ENCODE peak calls at places on chromosomes 11 and 22, in nine cellular contexts. A, Q, H, E, R, F, I, Z and U are unnamed samples.

GRCh38 chr11:57792870-57793269 is 31.3 kb downstream of the CTNND1 start:
- DNase-seq in A (no peak), Q (no peak), H (no peak), E (no peak), R (no peak), F (no peak), I (no peak), Z (no peak), U (no peak)

GRCh38 chr22:27879923-27880322 is 39.1 kb downstream of the PITPNB start:
- DNase-seq in A (peak), Q (no peak), H (no peak), E (peak), R (peak), F (no peak), I (no peak), Z (no peak), U (no peak)

GRCh38 chr11:6611092-6612007 is 666 bp downstream of the TAF10 start:
- DNase-seq in A (no peak), Q (no peak), H (no peak), E (no peak), R (peak), F (no peak), I (peak), Z (no peak), U (peak)

GRCh38 chr11:67370351-67371076 is 2.9 kb downstream of the CLCF1 start:
- DNase-seq in A (no peak), Q (no peak), H (peak), E (no peak), R (peak), F (no peak), I (no peak), Z (no peak), U (no peak)

GRCh38 chr11:11782532-11783110 is 59.2 kb upstream of the USP47 start:
- DNase-seq in A (no peak), Q (no peak), H (no peak), E (no peak), R (no peak), F (no peak), I (no peak), Z (no peak), U (no peak)

GRCh38 chr22:19886605-19887250 is 32.1 kb upstream of the GNB1L start:
- DNase-seq in A (peak), Q (no peak), H (no peak), E (peak), R (no peak), F (peak), I (no peak), Z (no peak), U (no peak)

GRCh38 chr11:58494096-58494495 is 13.8 kb downstream of the OR5B21 start:
- DNase-seq in A (no peak), Q (no peak), H (no peak), E (no peak), R (no peak), F (no peak), I (no peak), Z (no peak), U (no peak)

GRCh38 chr22:31891366-31892079 is 52.8 kb upstream of the YWHAH start:
- DNase-seq in A (no peak), Q (no peak), H (no peak), E (no peak), R (peak), F (no peak), I (no peak), Z (no peak), U (no peak)

GRCh38 chr22:46976130-46976529 is 213.7 kb downstream of the TBC1D22A start:
- DNase-seq in A (no peak), Q (no peak), H (no peak), E (no peak), R (no peak), F (no peak), I (no peak), Z (no peak), U (no peak)

GRCh38 chr22:30424471-30425326 is 869 bp upstream of the MTFP1 start:
- DNase-seq in A (no peak), Q (no peak), H (no peak), E (no peak), R (peak), F (no peak), I (no peak), Z (no peak), U (no peak)

GRCh38 chr22:20507253-20508066 is at the start of gene MED15:
- DNase-seq in A (peak), Q (peak), H (peak), E (peak), R (peak), F (peak), I (peak), Z (peak), U (peak)

GRCh38 chr11:84091212-84091986 is 805.2 kb upstream of the CCDC90B start:
- DNase-seq in A (peak), Q (no peak), H (no peak), E (no peak), R (no peak), F (no peak), I (no peak), Z (peak), U (no peak)

GRCh38 chr11:68689737-68690625 is 5.6 kb downstream of the GAL start:
- DNase-seq in A (no peak), Q (no peak), H (no peak), E (no peak), R (no peak), F (no peak), I (no peak), Z (no peak), U (no peak)

GRCh38 chr11:8959546-8960166 is 4.6 kb downstream of the TMEM9B start:
- DNase-seq in A (peak), Q (peak), H (peak), E (peak), R (peak), F (peak), I (no peak), Z (no peak), U (no peak)

GRCh38 chr11:69317401-69318092 is 23.6 kb downstream of the MYEOV start:
- DNase-seq in A (no peak), Q (no peak), H (no peak), E (peak), R (no peak), F (no peak), I (no peak), Z (no peak), U (no peak)

GRCh38 chr22:26617251-26618199 is at the start of gene CRYBB1:
- DNase-seq in A (no peak), Q (no peak), H (no peak), E (peak), R (peak), F (no peak), I (no peak), Z (peak), U (no peak)

GRCh38 chr22:40808018-40808841 is 10.9 kb downstream of the SLC25A17 start:
- DNase-seq in A (no peak), Q (no peak), H (no peak), E (no peak), R (no peak), F (no peak), I (no peak), Z (no peak), U (no peak)

GRCh38 chr11:88704505-88704904 is 361.3 kb downstream of the GRM5 start:
- DNase-seq in A (no peak), Q (no peak), H (no peak), E (peak), R (peak), F (no peak), I (no peak), Z (no peak), U (no peak)

GRCh38 chr11:5933116-5933515 is 8.9 kb upstream of the OR56A3 start:
- DNase-seq in A (no peak), Q (no peak), H (no peak), E (no peak), R (no peak), F (no peak), I (no peak), Z (no peak), U (no peak)

GRCh38 chr11:115580927-115581680 is 76.9 kb upstream of the CADM1 start:
- DNase-seq in A (peak), Q (no peak), H (no peak), E (no peak), R (peak), F (no peak), I (no peak), Z (no peak), U (no peak)

GRCh38 chr11:73334244-73335203 is 26.4 kb downstream of the ARHGEF17 start:
- DNase-seq in A (peak), Q (no peak), H (no peak), E (peak), R (peak), F (no peak), I (no peak), Z (peak), U (no peak)

GRCh38 chr11:86519064-86519911 is 144.6 kb downstream of the CCDC81 start:
- DNase-seq in A (no peak), Q (no peak), H (peak), E (peak), R (peak), F (peak), I (no peak), Z (no peak), U (no peak)

GRCh38 chr11:2755071-2755470 is 55.3 kb upstream of the KCNQ1OT1 start:
- DNase-seq in A (no peak), Q (no peak), H (no peak), E (no peak), R (no peak), F (no peak), I (no peak), Z (no peak), U (no peak)

GRCh38 chr11:122137081-122137793 is 21.2 kb upstream of the BLID start:
- DNase-seq in A (no peak), Q (no peak), H (peak), E (peak), R (no peak), F (peak), I (no peak), Z (no peak), U (no peak)

GRCh38 chr11:47130541-47130940 is 46.1 kb downstream of the ARFGAP2 start:
- DNase-seq in A (no peak), Q (no peak), H (no peak), E (no peak), R (peak), F (no peak), I (no peak), Z (no peak), U (no peak)

GRCh38 chr11:20854214-20854613 is 184.8 kb downstream of the NELL1 start:
- DNase-seq in A (no peak), Q (no peak), H (no peak), E (no peak), R (peak), F (no peak), I (no peak), Z (no peak), U (no peak)

GRCh38 chr11:3347127-3347526 is 31.8 kb downstream of the ZNF195 start:
- DNase-seq in A (no peak), Q (no peak), H (no peak), E (no peak), R (no peak), F (no peak), I (no peak), Z (no peak), U (no peak)

GRCh38 chr11:43359432-43359818 is 705 bp downstream of the TTC17 start:
- DNase-seq in A (peak), Q (peak), H (no peak), E (peak), R (peak), F (no peak), I (no peak), Z (no peak), U (no peak)

GRCh38 chr22:46812034-46812605 is 49.7 kb downstream of the TBC1D22A start:
- DNase-seq in A (no peak), Q (no peak), H (no peak), E (no peak), R (no peak), F (no peak), I (no peak), Z (no peak), U (no peak)

GRCh38 chr11:88478136-88478785 is 140.7 kb upstream of the CTSC start:
- DNase-seq in A (no peak), Q (no peak), H (no peak), E (no peak), R (no peak), F (no peak), I (no peak), Z (no peak), U (no peak)

GRCh38 chr11:61797263-61797944 is 4.7 kb downstream of the FEN1 start:
- DNase-seq in A (peak), Q (no peak), H (peak), E (peak), R (peak), F (no peak), I (peak), Z (no peak), U (peak)

GRCh38 chr22:41870786-41871185 is 37.9 kb downstream of the SREBF2 start:
- DNase-seq in A (no peak), Q (no peak), H (no peak), E (no peak), R (no peak), F (no peak), I (no peak), Z (no peak), U (no peak)

GRCh38 chr11:24082241-24082640 is 414.6 kb upstream of the LUZP2 start:
- DNase-seq in A (no peak), Q (no peak), H (peak), E (no peak), R (no peak), F (no peak), I (no peak), Z (no peak), U (no peak)

GRCh38 chr11:36054628-36055027 is 110.8 kb downstream of the LDLRAD3 start:
- DNase-seq in A (no peak), Q (no peak), H (no peak), E (no peak), R (no peak), F (no peak), I (no peak), Z (no peak), U (no peak)